ENCODE peak calls at places on chromosomes 12 and 14, in nine cellular contexts. One of them, this sample, is unnamed. For H3K36me3, H3K9me3 and H3K4me1, the result is how much of the 10 kb centered on the place peaks cover.

GRCh38 chr12:1907652-1908611 is 10.5 kb downstream of the CACNA2D4 start:
- DNase-seq in SK-N-SH: no peak
- DNase-seq in effector memory CD4-positive, alpha-beta T cell: peak
- DNase-seq in BE2C: peak
- DNase-seq in colonic mucosa: peak
- DNase-seq in Karpas-422: peak
- DNase-seq in ovary: no peak
- DNase-seq in tibial nerve: no peak
- DNase-seq in CD4-positive, CD25-positive, alpha-beta regulatory T cell: no peak
- DNase-seq in this sample: no peak

GRCh38 chr14:103597623-103598372 is 31.2 kb upstream of the KLC1 start:
- DNase-seq in ovary: no peak
- DNase-seq in tibial nerve: no peak
- DNase-seq in Karpas-422: no peak
- DNase-seq in BE2C: peak
- DNase-seq in CD4-positive, CD25-positive, alpha-beta regulatory T cell: no peak
- DNase-seq in SK-N-SH: no peak
- DNase-seq in colonic mucosa: no peak
- DNase-seq in effector memory CD4-positive, alpha-beta T cell: no peak
- DNase-seq in this sample: no peak

GRCh38 chr12:51951843-51952722 is 584 bp downstream of the ACVR1B start:
- DNase-seq in Karpas-422: peak
- DNase-seq in ovary: peak
- DNase-seq in tibial nerve: peak
- DNase-seq in SK-N-SH: peak
- DNase-seq in CD4-positive, CD25-positive, alpha-beta regulatory T cell: no peak
- DNase-seq in colonic mucosa: peak
- DNase-seq in BE2C: peak
- DNase-seq in effector memory CD4-positive, alpha-beta T cell: no peak
- DNase-seq in this sample: peak

GRCh38 chr14:99188721-99189120 is 83.3 kb downstream of the BCL11B start:
- DNase-seq in colonic mucosa: no peak
- DNase-seq in CD4-positive, CD25-positive, alpha-beta regulatory T cell: peak
- DNase-seq in BE2C: no peak
- DNase-seq in effector memory CD4-positive, alpha-beta T cell: no peak
- DNase-seq in Karpas-422: no peak
- DNase-seq in ovary: no peak
- DNase-seq in tibial nerve: no peak
- DNase-seq in SK-N-SH: peak
- DNase-seq in this sample: no peak

GRCh38 chr14:75860561-75861160 is 121.1 kb downstream of the TGFB3 start:
- DNase-seq in BE2C: no peak
- DNase-seq in Karpas-422: no peak
- DNase-seq in CD4-positive, CD25-positive, alpha-beta regulatory T cell: no peak
- DNase-seq in tibial nerve: no peak
- DNase-seq in effector memory CD4-positive, alpha-beta T cell: no peak
- DNase-seq in SK-N-SH: no peak
- DNase-seq in ovary: no peak
- DNase-seq in colonic mucosa: no peak
- DNase-seq in this sample: no peak

GRCh38 chr14:54606631-54607133 is 39.8 kb downstream of the SAMD4A start:
- DNase-seq in tibial nerve: no peak
- DNase-seq in ovary: no peak
- DNase-seq in effector memory CD4-positive, alpha-beta T cell: no peak
- DNase-seq in colonic mucosa: no peak
- DNase-seq in CD4-positive, CD25-positive, alpha-beta regulatory T cell: no peak
- DNase-seq in Karpas-422: no peak
- DNase-seq in SK-N-SH: no peak
- DNase-seq in BE2C: no peak
- DNase-seq in this sample: no peak

GRCh38 chr12:26373606-26374495 is 178.5 kb downstream of the SSPN start:
- DNase-seq in BE2C: no peak
- DNase-seq in ovary: no peak
- DNase-seq in effector memory CD4-positive, alpha-beta T cell: no peak
- DNase-seq in tibial nerve: no peak
- DNase-seq in colonic mucosa: no peak
- DNase-seq in SK-N-SH: no peak
- DNase-seq in Karpas-422: no peak
- DNase-seq in CD4-positive, CD25-positive, alpha-beta regulatory T cell: no peak
- DNase-seq in this sample: no peak

GRCh38 chr12:19779393-19780056 is 340.2 kb downstream of the AEBP2 start:
- DNase-seq in BE2C: no peak
- DNase-seq in CD4-positive, CD25-positive, alpha-beta regulatory T cell: no peak
- DNase-seq in ovary: no peak
- DNase-seq in colonic mucosa: no peak
- DNase-seq in tibial nerve: no peak
- DNase-seq in SK-N-SH: no peak
- DNase-seq in effector memory CD4-positive, alpha-beta T cell: no peak
- DNase-seq in Karpas-422: no peak
- DNase-seq in this sample: no peak

GRCh38 chr14:32201196-32201815 is 539 bp upstream of the RNU6-7 start:
- DNase-seq in BE2C: peak
- DNase-seq in Karpas-422: peak
- DNase-seq in ovary: peak
- DNase-seq in SK-N-SH: peak
- DNase-seq in effector memory CD4-positive, alpha-beta T cell: peak
- DNase-seq in colonic mucosa: peak
- DNase-seq in tibial nerve: peak
- DNase-seq in CD4-positive, CD25-positive, alpha-beta regulatory T cell: peak
- DNase-seq in this sample: peak

GRCh38 chr12:123571343-123571813 is 13.0 kb upstream of the TMED2 start:
- DNase-seq in effector memory CD4-positive, alpha-beta T cell: no peak
- DNase-seq in ovary: no peak
- DNase-seq in Karpas-422: no peak
- DNase-seq in BE2C: peak
- DNase-seq in tibial nerve: peak
- DNase-seq in SK-N-SH: peak
- DNase-seq in colonic mucosa: peak
- DNase-seq in CD4-positive, CD25-positive, alpha-beta regulatory T cell: no peak
- DNase-seq in this sample: peak

GRCh38 chr12:115898670-115899069 is 378.8 kb downstream of the MED13L start:
- DNase-seq in tibial nerve: no peak
- DNase-seq in CD4-positive, CD25-positive, alpha-beta regulatory T cell: peak
- DNase-seq in BE2C: no peak
- DNase-seq in Karpas-422: peak
- DNase-seq in ovary: no peak
- DNase-seq in SK-N-SH: no peak
- DNase-seq in effector memory CD4-positive, alpha-beta T cell: no peak
- DNase-seq in colonic mucosa: no peak
- DNase-seq in this sample: no peak

GRCh38 chr14:70770490-70770889 is 38.8 kb downstream of the MAP3K9 start:
- DNase-seq in SK-N-SH: no peak
- DNase-seq in tibial nerve: no peak
- DNase-seq in Karpas-422: no peak
- DNase-seq in CD4-positive, CD25-positive, alpha-beta regulatory T cell: no peak
- DNase-seq in ovary: no peak
- DNase-seq in BE2C: no peak
- DNase-seq in effector memory CD4-positive, alpha-beta T cell: no peak
- DNase-seq in colonic mucosa: no peak
- DNase-seq in this sample: no peak

GRCh38 chr12:50174971-50175715 is 8.0 kb upstream of the CERS5 start:
- DNase-seq in ovary: no peak
- DNase-seq in tibial nerve: peak
- DNase-seq in BE2C: peak
- DNase-seq in colonic mucosa: no peak
- DNase-seq in Karpas-422: peak
- DNase-seq in SK-N-SH: peak
- DNase-seq in effector memory CD4-positive, alpha-beta T cell: no peak
- DNase-seq in CD4-positive, CD25-positive, alpha-beta regulatory T cell: peak
- DNase-seq in this sample: no peak

GRCh38 chr12:67541625-67541991 is 106.9 kb upstream of the DYRK2 start:
- DNase-seq in effector memory CD4-positive, alpha-beta T cell: no peak
- DNase-seq in colonic mucosa: no peak
- DNase-seq in BE2C: no peak
- DNase-seq in ovary: no peak
- DNase-seq in tibial nerve: no peak
- DNase-seq in Karpas-422: no peak
- DNase-seq in SK-N-SH: no peak
- DNase-seq in CD4-positive, CD25-positive, alpha-beta regulatory T cell: no peak
- DNase-seq in this sample: no peak

GRCh38 chr14:95434161-95434560 is 82.3 kb downstream of the SYNE3 start:
- DNase-seq in tibial nerve: no peak
- DNase-seq in CD4-positive, CD25-positive, alpha-beta regulatory T cell: no peak
- DNase-seq in colonic mucosa: no peak
- DNase-seq in effector memory CD4-positive, alpha-beta T cell: no peak
- DNase-seq in ovary: no peak
- DNase-seq in SK-N-SH: no peak
- DNase-seq in Karpas-422: no peak
- DNase-seq in BE2C: no peak
- DNase-seq in this sample: no peak

GRCh38 chr14:95433094-95433478 is 83.4 kb downstream of the SYNE3 start:
- DNase-seq in BE2C: no peak
- DNase-seq in Karpas-422: no peak
- DNase-seq in effector memory CD4-positive, alpha-beta T cell: no peak
- DNase-seq in ovary: no peak
- DNase-seq in CD4-positive, CD25-positive, alpha-beta regulatory T cell: no peak
- DNase-seq in tibial nerve: no peak
- DNase-seq in colonic mucosa: no peak
- DNase-seq in SK-N-SH: no peak
- DNase-seq in this sample: no peak

GRCh38 chr14:95439881-95440280 is 76.6 kb downstream of the SYNE3 start:
- DNase-seq in tibial nerve: no peak
- DNase-seq in BE2C: no peak
- DNase-seq in colonic mucosa: no peak
- DNase-seq in effector memory CD4-positive, alpha-beta T cell: no peak
- DNase-seq in SK-N-SH: no peak
- DNase-seq in CD4-positive, CD25-positive, alpha-beta regulatory T cell: no peak
- DNase-seq in Karpas-422: no peak
- DNase-seq in ovary: no peak
- DNase-seq in this sample: no peak

GRCh38 chr14:95437715-95438114 is 78.7 kb downstream of the SYNE3 start:
- DNase-seq in CD4-positive, CD25-positive, alpha-beta regulatory T cell: no peak
- DNase-seq in BE2C: no peak
- DNase-seq in ovary: no peak
- DNase-seq in Karpas-422: no peak
- DNase-seq in SK-N-SH: no peak
- DNase-seq in tibial nerve: no peak
- DNase-seq in effector memory CD4-positive, alpha-beta T cell: no peak
- DNase-seq in colonic mucosa: no peak
- DNase-seq in this sample: no peak

DNA sequence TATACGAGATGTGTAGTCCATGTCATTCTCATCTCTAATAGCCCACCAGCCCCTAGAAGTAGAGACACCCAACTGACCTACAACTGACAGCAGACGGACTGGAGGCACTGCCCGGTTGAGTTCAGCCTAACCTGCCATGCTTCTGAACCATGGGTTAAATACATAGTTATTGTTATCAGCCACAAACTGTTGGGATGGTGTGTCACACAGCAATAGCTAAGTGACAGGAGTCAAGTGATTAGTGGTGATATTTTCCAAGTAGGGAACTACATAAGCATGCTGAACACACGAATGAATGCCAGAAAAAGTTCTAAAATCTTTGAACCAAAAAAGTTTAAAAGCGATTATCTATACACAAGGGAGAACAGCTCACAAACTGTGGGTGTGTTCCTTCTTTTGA is 80.1 kb downstream of the SYNE3 start:
- DNase-seq in BE2C: no peak
- DNase-seq in colonic mucosa: no peak
- DNase-seq in CD4-positive, CD25-positive, alpha-beta regulatory T cell: no peak
- DNase-seq in Karpas-422: no peak
- DNase-seq in tibial nerve: no peak
- DNase-seq in effector memory CD4-positive, alpha-beta T cell: no peak
- DNase-seq in ovary: no peak
- DNase-seq in SK-N-SH: no peak
- DNase-seq in this sample: no peak
- H3K36me3 ChIP-seq in BE2C: under half
- H3K36me3 ChIP-seq in colonic mucosa: under half
- H3K36me3 ChIP-seq in CD4-positive, CD25-positive, alpha-beta regulatory T cell: half or more
- H3K36me3 ChIP-seq in Karpas-422: under half
- H3K36me3 ChIP-seq in tibial nerve: under half
- H3K36me3 ChIP-seq in effector memory CD4-positive, alpha-beta T cell: half or more
- H3K36me3 ChIP-seq in ovary: under half
- H3K36me3 ChIP-seq in SK-N-SH: under half
- H3K36me3 ChIP-seq in this sample: under half

GRCh38 chr14:98168196-98168985 is 1103.6 kb downstream of the BCL11B start:
- DNase-seq in tibial nerve: no peak
- DNase-seq in CD4-positive, CD25-positive, alpha-beta regulatory T cell: peak
- DNase-seq in BE2C: no peak
- DNase-seq in Karpas-422: no peak
- DNase-seq in colonic mucosa: no peak
- DNase-seq in ovary: no peak
- DNase-seq in effector memory CD4-positive, alpha-beta T cell: no peak
- DNase-seq in SK-N-SH: no peak
- DNase-seq in this sample: no peak
- H3K9me3 ChIP-seq in tibial nerve: under half
- H3K9me3 ChIP-seq in CD4-positive, CD25-positive, alpha-beta regulatory T cell: under half
- H3K9me3 ChIP-seq in BE2C: under half
- H3K9me3 ChIP-seq in Karpas-422: under half
- H3K9me3 ChIP-seq in colonic mucosa: under half
- H3K9me3 ChIP-seq in ovary: under half
- H3K9me3 ChIP-seq in effector memory CD4-positive, alpha-beta T cell: under half
- H3K9me3 ChIP-seq in SK-N-SH: under half
- H3K9me3 ChIP-seq in this sample: under half

GRCh38 chr12:109947511-109947910 is 47.4 kb downstream of the TCHP start:
- DNase-seq in effector memory CD4-positive, alpha-beta T cell: no peak
- DNase-seq in colonic mucosa: no peak
- DNase-seq in tibial nerve: no peak
- DNase-seq in ovary: no peak
- DNase-seq in SK-N-SH: no peak
- DNase-seq in CD4-positive, CD25-positive, alpha-beta regulatory T cell: no peak
- DNase-seq in Karpas-422: no peak
- DNase-seq in BE2C: no peak
- DNase-seq in this sample: no peak
- H3K4me1 ChIP-seq in effector memory CD4-positive, alpha-beta T cell: under half
- H3K4me1 ChIP-seq in colonic mucosa: under half
- H3K4me1 ChIP-seq in tibial nerve: half or more
- H3K4me1 ChIP-seq in ovary: under half
- H3K4me1 ChIP-seq in SK-N-SH: under half
- H3K4me1 ChIP-seq in CD4-positive, CD25-positive, alpha-beta regulatory T cell: under half
- H3K4me1 ChIP-seq in Karpas-422: under half
- H3K4me1 ChIP-seq in BE2C: under half
- H3K4me1 ChIP-seq in this sample: under half

DNA sequence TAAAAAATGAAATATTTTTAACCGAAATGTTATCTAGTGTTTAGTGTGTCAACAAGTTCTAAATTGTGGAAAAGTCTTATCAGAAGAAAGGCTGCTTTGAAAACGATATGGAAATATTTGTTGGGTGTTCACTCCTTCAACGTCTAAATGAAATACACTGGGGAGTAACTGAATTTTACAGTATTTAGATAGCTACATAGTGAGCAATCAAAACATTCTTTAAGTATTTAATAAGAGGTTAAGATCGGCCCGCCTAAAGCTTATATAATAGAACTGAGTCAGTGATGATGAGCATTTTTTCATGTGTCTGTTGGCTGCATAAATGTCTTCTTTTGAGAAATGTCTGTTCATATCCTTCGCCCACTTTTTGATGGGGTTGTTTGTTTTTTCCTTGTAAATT is 228.3 kb downstream of the RAD51B start:
- DNase-seq in CD4-positive, CD25-positive, alpha-beta regulatory T cell: no peak
- DNase-seq in effector memory CD4-positive, alpha-beta T cell: no peak
- DNase-seq in Karpas-422: no peak
- DNase-seq in ovary: no peak
- DNase-seq in tibial nerve: no peak
- DNase-seq in BE2C: no peak
- DNase-seq in SK-N-SH: no peak
- DNase-seq in colonic mucosa: no peak
- DNase-seq in this sample: no peak
- H3K36me3 ChIP-seq in CD4-positive, CD25-positive, alpha-beta regulatory T cell: under half
- H3K36me3 ChIP-seq in effector memory CD4-positive, alpha-beta T cell: under half
- H3K36me3 ChIP-seq in Karpas-422: under half
- H3K36me3 ChIP-seq in ovary: under half
- H3K36me3 ChIP-seq in tibial nerve: under half
- H3K36me3 ChIP-seq in BE2C: under half
- H3K36me3 ChIP-seq in SK-N-SH: under half
- H3K36me3 ChIP-seq in colonic mucosa: under half
- H3K36me3 ChIP-seq in this sample: under half